ENCODE peak calls at places on chromosomes 12 and 14, in ten cellular contexts. One of them, this sample, is unnamed.

GRCh38 chr14:61077946-61078738 is 97.1 kb downstream of the SLC38A6 start:
- DNase-seq in fibroblast of lung: peak; percentile 49
- DNase-seq in A549: no peak
- DNase-seq in aorta: no peak
- DNase-seq in GM12865: no peak
- DNase-seq in keratinocyte: peak; percentile 54
- DNase-seq in brain microvascular endothelial cell: no peak
- DNase-seq in upper lobe of left lung: no peak
- DNase-seq in fibroblast of the aortic adventitia: peak; percentile 52
- DNase-seq in body of pancreas: no peak
- DNase-seq in this sample: peak; percentile 61

GRCh38 chr12:17992002-17992656 is 97.9 kb downstream of the RERGL start:
- DNase-seq in fibroblast of lung: peak; percentile 36
- DNase-seq in A549: peak; percentile 60
- DNase-seq in aorta: no peak
- DNase-seq in GM12865: peak; percentile 63
- DNase-seq in keratinocyte: no peak
- DNase-seq in brain microvascular endothelial cell: peak; percentile 51
- DNase-seq in upper lobe of left lung: no peak
- DNase-seq in fibroblast of the aortic adventitia: peak; percentile 57
- DNase-seq in body of pancreas: peak; percentile 9
- DNase-seq in this sample: peak; percentile 7

GRCh38 chr12:110704750-110705149 is 15.8 kb upstream of the HVCN1 start:
- DNase-seq in fibroblast of lung: no peak
- DNase-seq in A549: peak; percentile 53
- DNase-seq in aorta: no peak
- DNase-seq in GM12865: peak; percentile 48
- DNase-seq in keratinocyte: no peak
- DNase-seq in brain microvascular endothelial cell: no peak
- DNase-seq in upper lobe of left lung: no peak
- DNase-seq in fibroblast of the aortic adventitia: no peak
- DNase-seq in body of pancreas: peak; percentile 39
- DNase-seq in this sample: no peak

GRCh38 chr12:68497112-68497511 is 113.6 kb upstream of the RAP1B start:
- DNase-seq in fibroblast of lung: peak; percentile 69
- DNase-seq in A549: no peak
- DNase-seq in aorta: no peak
- DNase-seq in GM12865: peak; percentile 65
- DNase-seq in keratinocyte: no peak
- DNase-seq in brain microvascular endothelial cell: no peak
- DNase-seq in upper lobe of left lung: no peak
- DNase-seq in fibroblast of the aortic adventitia: no peak
- DNase-seq in body of pancreas: no peak
- DNase-seq in this sample: no peak

GRCh38 chr12:27463826-27464554 is 17.5 kb downstream of the SMCO2 start:
- DNase-seq in fibroblast of lung: peak; percentile 41
- DNase-seq in A549: no peak
- DNase-seq in aorta: no peak
- DNase-seq in GM12865: no peak
- DNase-seq in keratinocyte: no peak
- DNase-seq in brain microvascular endothelial cell: no peak
- DNase-seq in upper lobe of left lung: peak; percentile 47
- DNase-seq in fibroblast of the aortic adventitia: peak; percentile 87
- DNase-seq in body of pancreas: peak; percentile 11
- DNase-seq in this sample: peak; percentile 79

GRCh38 chr12:2955888-2956287 is 3.3 kb upstream of the TEAD4 start:
- DNase-seq in fibroblast of lung: no peak
- DNase-seq in A549: no peak
- DNase-seq in aorta: no peak
- DNase-seq in GM12865: no peak
- DNase-seq in keratinocyte: no peak
- DNase-seq in brain microvascular endothelial cell: no peak
- DNase-seq in upper lobe of left lung: no peak
- DNase-seq in fibroblast of the aortic adventitia: no peak
- DNase-seq in body of pancreas: no peak
- DNase-seq in this sample: no peak

GRCh38 chr14:88198441-88198840 is 124.6 kb downstream of the KCNK10 start:
- DNase-seq in fibroblast of lung: no peak
- DNase-seq in A549: no peak
- DNase-seq in aorta: no peak
- DNase-seq in GM12865: no peak
- DNase-seq in keratinocyte: no peak
- DNase-seq in brain microvascular endothelial cell: no peak
- DNase-seq in upper lobe of left lung: no peak
- DNase-seq in fibroblast of the aortic adventitia: no peak
- DNase-seq in body of pancreas: no peak
- DNase-seq in this sample: no peak

GRCh38 chr12:113071063-113071426 is 14.5 kb downstream of the DTX1 start:
- DNase-seq in fibroblast of lung: no peak
- DNase-seq in A549: no peak
- DNase-seq in aorta: no peak
- DNase-seq in GM12865: no peak
- DNase-seq in keratinocyte: no peak
- DNase-seq in brain microvascular endothelial cell: no peak
- DNase-seq in upper lobe of left lung: peak; percentile 46
- DNase-seq in fibroblast of the aortic adventitia: no peak
- DNase-seq in body of pancreas: no peak
- DNase-seq in this sample: no peak

GRCh38 chr12:125162489-125163028 is 97.3 kb downstream of the AACS start:
- DNase-seq in fibroblast of lung: no peak
- DNase-seq in A549: no peak
- DNase-seq in aorta: no peak
- DNase-seq in GM12865: no peak
- DNase-seq in keratinocyte: no peak
- DNase-seq in brain microvascular endothelial cell: no peak
- DNase-seq in upper lobe of left lung: no peak
- DNase-seq in fibroblast of the aortic adventitia: no peak
- DNase-seq in body of pancreas: no peak
- DNase-seq in this sample: no peak

GRCh38 chr12:75859868-75860267 is 171.7 kb downstream of the PHLDA1 start:
- DNase-seq in fibroblast of lung: no peak
- DNase-seq in A549: no peak
- DNase-seq in aorta: no peak
- DNase-seq in GM12865: no peak
- DNase-seq in keratinocyte: no peak
- DNase-seq in brain microvascular endothelial cell: no peak
- DNase-seq in upper lobe of left lung: no peak
- DNase-seq in fibroblast of the aortic adventitia: peak; percentile 77
- DNase-seq in body of pancreas: no peak
- DNase-seq in this sample: no peak

GRCh38 chr12:82146740-82147139 is 211.4 kb downstream of the CCDC59 start:
- DNase-seq in fibroblast of lung: no peak
- DNase-seq in A549: no peak
- DNase-seq in aorta: no peak
- DNase-seq in GM12865: no peak
- DNase-seq in keratinocyte: no peak
- DNase-seq in brain microvascular endothelial cell: no peak
- DNase-seq in upper lobe of left lung: no peak
- DNase-seq in fibroblast of the aortic adventitia: no peak
- DNase-seq in body of pancreas: no peak
- DNase-seq in this sample: no peak

GRCh38 chr14:38623661-38624060 is 367.8 kb upstream of the CLEC14A start:
- DNase-seq in fibroblast of lung: peak; percentile 15
- DNase-seq in A549: no peak
- DNase-seq in aorta: no peak
- DNase-seq in GM12865: no peak
- DNase-seq in keratinocyte: no peak
- DNase-seq in brain microvascular endothelial cell: no peak
- DNase-seq in upper lobe of left lung: no peak
- DNase-seq in fibroblast of the aortic adventitia: no peak
- DNase-seq in body of pancreas: no peak
- DNase-seq in this sample: peak; percentile 18

GRCh38 chr12:19150273-19150895 is 20.9 kb downstream of the PLEKHA5 start:
- DNase-seq in fibroblast of lung: peak; percentile 75
- DNase-seq in A549: no peak
- DNase-seq in aorta: no peak
- DNase-seq in GM12865: peak; percentile 18
- DNase-seq in keratinocyte: no peak
- DNase-seq in brain microvascular endothelial cell: no peak
- DNase-seq in upper lobe of left lung: no peak
- DNase-seq in fibroblast of the aortic adventitia: peak; percentile 23
- DNase-seq in body of pancreas: no peak
- DNase-seq in this sample: no peak

GRCh38 chr12:2244013-2244861 is 191.4 kb downstream of the CACNA1C start:
- DNase-seq in fibroblast of lung: peak; percentile 98
- DNase-seq in A549: no peak
- DNase-seq in aorta: peak; percentile 88
- DNase-seq in GM12865: no peak
- DNase-seq in keratinocyte: no peak
- DNase-seq in brain microvascular endothelial cell: peak; percentile 92
- DNase-seq in upper lobe of left lung: no peak
- DNase-seq in fibroblast of the aortic adventitia: peak; percentile 92
- DNase-seq in body of pancreas: no peak
- DNase-seq in this sample: peak; percentile 95

GRCh38 chr12:79688376-79689040 is 2.3 kb downstream of the PAWR start:
- DNase-seq in fibroblast of lung: no peak
- DNase-seq in A549: no peak
- DNase-seq in aorta: no peak
- DNase-seq in GM12865: peak; percentile 35
- DNase-seq in keratinocyte: no peak
- DNase-seq in brain microvascular endothelial cell: no peak
- DNase-seq in upper lobe of left lung: no peak
- DNase-seq in fibroblast of the aortic adventitia: peak; percentile 10
- DNase-seq in body of pancreas: no peak
- DNase-seq in this sample: no peak
- H3K4me3 ChIP-seq in fibroblast of lung: peak overlapping the region; percentile 86
- H3K4me3 ChIP-seq in A549: peak overlapping the region; percentile 88
- H3K4me3 ChIP-seq in aorta: peak overlapping the region; percentile 96
- H3K4me3 ChIP-seq in GM12865: peak overlapping the region; percentile 66
- H3K4me3 ChIP-seq in keratinocyte: peak overlapping the region; percentile 92
- H3K4me3 ChIP-seq in brain microvascular endothelial cell: peak overlapping the region; percentile 85
- H3K4me3 ChIP-seq in upper lobe of left lung: peak overlapping the region; percentile 95
- H3K4me3 ChIP-seq in fibroblast of the aortic adventitia: peak overlapping the region; percentile 93
- H3K4me3 ChIP-seq in body of pancreas: peak overlapping the region; percentile 84
- H3K4me3 ChIP-seq in this sample: peak overlapping the region; percentile 81

GRCh38 chr12:81077329-81077685 is 572 bp upstream of the ACSS3 start:
- DNase-seq in fibroblast of lung: peak; percentile 61
- DNase-seq in A549: no peak
- DNase-seq in aorta: no peak
- DNase-seq in GM12865: no peak
- DNase-seq in keratinocyte: no peak
- DNase-seq in brain microvascular endothelial cell: peak; percentile 10
- DNase-seq in upper lobe of left lung: no peak
- DNase-seq in fibroblast of the aortic adventitia: peak; percentile 7
- DNase-seq in body of pancreas: no peak
- DNase-seq in this sample: peak; percentile 64
- H3K4me3 ChIP-seq in fibroblast of lung: peak overlapping the region; percentile 61
- H3K4me3 ChIP-seq in A549: peak overlapping the region; percentile 27
- H3K4me3 ChIP-seq in aorta: peak overlapping the region; percentile 83
- H3K4me3 ChIP-seq in GM12865: no peak overlapping the region
- H3K4me3 ChIP-seq in keratinocyte: no peak overlapping the region
- H3K4me3 ChIP-seq in brain microvascular endothelial cell: peak overlapping the region; percentile 71
- H3K4me3 ChIP-seq in upper lobe of left lung: peak overlapping the region; percentile 57
- H3K4me3 ChIP-seq in fibroblast of the aortic adventitia: no peak overlapping the region
- H3K4me3 ChIP-seq in body of pancreas: peak overlapping the region; percentile 46
- H3K4me3 ChIP-seq in this sample: peak overlapping the region; percentile 69

GRCh38 chr12:105332925-105333324 is 2.4 kb downstream of the C12orf75 start:
- DNase-seq in fibroblast of lung: no peak
- DNase-seq in A549: no peak
- DNase-seq in aorta: no peak
- DNase-seq in GM12865: no peak
- DNase-seq in keratinocyte: no peak
- DNase-seq in brain microvascular endothelial cell: no peak
- DNase-seq in upper lobe of left lung: no peak
- DNase-seq in fibroblast of the aortic adventitia: no peak
- DNase-seq in body of pancreas: no peak
- DNase-seq in this sample: no peak
- H3K4me3 ChIP-seq in fibroblast of lung: peak overlapping the region; percentile 4
- H3K4me3 ChIP-seq in A549: no peak overlapping the region
- H3K4me3 ChIP-seq in aorta: peak overlapping the region; percentile 14
- H3K4me3 ChIP-seq in GM12865: peak overlapping the region; percentile 81
- H3K4me3 ChIP-seq in keratinocyte: no peak overlapping the region
- H3K4me3 ChIP-seq in brain microvascular endothelial cell: no peak overlapping the region
- H3K4me3 ChIP-seq in upper lobe of left lung: no peak overlapping the region
- H3K4me3 ChIP-seq in fibroblast of the aortic adventitia: no peak overlapping the region
- H3K4me3 ChIP-seq in body of pancreas: no peak overlapping the region
- H3K4me3 ChIP-seq in this sample: peak overlapping the region; percentile 85

DNA sequence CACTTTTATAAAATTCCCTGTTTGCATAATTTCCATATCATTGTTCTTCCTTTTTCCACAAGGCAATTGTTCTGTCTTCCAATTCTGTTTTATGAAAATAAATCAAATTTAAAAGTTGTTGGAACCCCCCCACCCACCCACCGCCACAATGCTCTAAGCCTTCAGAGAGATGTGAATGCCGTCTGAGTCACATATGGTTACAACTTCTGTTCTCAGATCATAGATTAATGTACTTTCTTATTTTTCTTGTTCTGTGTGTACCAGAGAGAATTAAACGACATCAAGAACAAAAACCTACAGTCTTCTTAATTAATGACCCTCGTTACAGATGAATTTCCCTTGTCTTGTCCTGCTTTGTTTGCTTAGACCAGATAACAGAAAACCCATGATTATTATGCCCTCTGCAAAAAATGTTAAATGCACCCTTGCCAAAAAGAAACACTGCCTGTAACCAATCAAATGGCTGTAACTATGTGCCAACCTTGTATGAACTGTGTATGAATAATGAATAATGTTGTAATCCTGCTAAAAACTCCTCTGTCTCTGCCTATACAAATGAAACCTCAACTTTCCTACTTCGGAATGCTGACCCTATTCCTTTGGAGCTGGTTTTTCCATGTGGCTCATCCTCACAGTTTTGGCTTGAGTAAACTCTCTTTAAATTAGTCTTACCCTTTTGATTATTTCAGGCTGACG is 14.0 kb downstream of the OR6S1 start:
- DNase-seq in fibroblast of lung: no peak
- DNase-seq in A549: no peak
- DNase-seq in aorta: no peak
- DNase-seq in GM12865: no peak
- DNase-seq in keratinocyte: no peak
- DNase-seq in brain microvascular endothelial cell: no peak
- DNase-seq in upper lobe of left lung: no peak
- DNase-seq in fibroblast of the aortic adventitia: peak; percentile 27
- DNase-seq in body of pancreas: no peak
- DNase-seq in this sample: no peak
- H3K4me3 ChIP-seq in fibroblast of lung: no peak overlapping the region
- H3K4me3 ChIP-seq in A549: no peak overlapping the region
- H3K4me3 ChIP-seq in aorta: no peak overlapping the region
- H3K4me3 ChIP-seq in GM12865: no peak overlapping the region
- H3K4me3 ChIP-seq in keratinocyte: no peak overlapping the region
- H3K4me3 ChIP-seq in brain microvascular endothelial cell: no peak overlapping the region
- H3K4me3 ChIP-seq in upper lobe of left lung: no peak overlapping the region
- H3K4me3 ChIP-seq in fibroblast of the aortic adventitia: no peak overlapping the region
- H3K4me3 ChIP-seq in body of pancreas: no peak overlapping the region
- H3K4me3 ChIP-seq in this sample: no peak overlapping the region